ENCODE peak calls at places on chromosomes 13 and 19, in six cellular contexts. One of them, this sample, is unnamed.

GRCh38 chr19:41421973-41422372 is 5.2 kb downstream of the B3GNT8 start:
- DNase-seq in IMR-90: no peak
- DNase-seq in left ventricle myocardium inferior: no peak
- DNase-seq in mucosa of descending colon: no peak
- DNase-seq in ovary: no peak
- DNase-seq in fibroblast of lung: no peak
- DNase-seq in this sample: no peak

GRCh38 chr19:4368128-4368820 is 24.9 kb downstream of the MPND start:
- DNase-seq in ovary: peak
- DNase-seq in IMR-90: peak
- DNase-seq in fibroblast of lung: no peak
- DNase-seq in left ventricle myocardium inferior: no peak
- DNase-seq in mucosa of descending colon: no peak
- DNase-seq in this sample: peak

GRCh38 chr19:41974652-41975051 is 15.5 kb upstream of the RABAC1 start:
- DNase-seq in ovary: no peak
- DNase-seq in IMR-90: no peak
- DNase-seq in fibroblast of lung: no peak
- DNase-seq in left ventricle myocardium inferior: no peak
- DNase-seq in mucosa of descending colon: no peak
- DNase-seq in this sample: no peak

GRCh38 chr19:51689751-51690358 is 3.3 kb upstream of the SPACA6 start:
- DNase-seq in IMR-90: no peak
- DNase-seq in ovary: peak
- DNase-seq in mucosa of descending colon: no peak
- DNase-seq in left ventricle myocardium inferior: peak
- DNase-seq in fibroblast of lung: peak
- DNase-seq in this sample: no peak

GRCh38 chr13:78067290-78067689 is 148.7 kb upstream of the EDNRB start:
- DNase-seq in IMR-90: no peak
- DNase-seq in left ventricle myocardium inferior: no peak
- DNase-seq in fibroblast of lung: no peak
- DNase-seq in ovary: no peak
- DNase-seq in mucosa of descending colon: no peak
- DNase-seq in this sample: no peak

GRCh38 chr19:45320997-45321775 is 1.5 kb downstream of the CKM start:
- DNase-seq in IMR-90: no peak
- DNase-seq in left ventricle myocardium inferior: no peak
- DNase-seq in mucosa of descending colon: no peak
- DNase-seq in ovary: no peak
- DNase-seq in fibroblast of lung: no peak
- DNase-seq in this sample: no peak

GRCh38 chr13:99214232-99214631 is 13.6 kb downstream of the UBAC2 start:
- DNase-seq in fibroblast of lung: no peak
- DNase-seq in mucosa of descending colon: no peak
- DNase-seq in ovary: no peak
- DNase-seq in IMR-90: no peak
- DNase-seq in left ventricle myocardium inferior: no peak
- DNase-seq in this sample: no peak

GRCh38 chr19:39078436-39079200 is 5.5 kb upstream of the ACP7 start:
- DNase-seq in left ventricle myocardium inferior: no peak
- DNase-seq in mucosa of descending colon: no peak
- DNase-seq in ovary: no peak
- DNase-seq in fibroblast of lung: peak
- DNase-seq in IMR-90: peak
- DNase-seq in this sample: peak

GRCh38 chr13:19782049-19782726 is 557 bp downstream of the PSPC1 start:
- DNase-seq in mucosa of descending colon: peak
- DNase-seq in fibroblast of lung: peak
- DNase-seq in ovary: peak
- DNase-seq in IMR-90: peak
- DNase-seq in left ventricle myocardium inferior: peak
- DNase-seq in this sample: peak
- TF ChIP-seq CTCF in mucosa of descending colon: no peak
- TF ChIP-seq CTCF in fibroblast of lung: no peak
- TF ChIP-seq CTCF in ovary: no peak
- TF ChIP-seq CTCF in IMR-90: no peak
- TF ChIP-seq CTCF in left ventricle myocardium inferior: no peak
- TF ChIP-seq CTCF in this sample: no peak

DNA sequence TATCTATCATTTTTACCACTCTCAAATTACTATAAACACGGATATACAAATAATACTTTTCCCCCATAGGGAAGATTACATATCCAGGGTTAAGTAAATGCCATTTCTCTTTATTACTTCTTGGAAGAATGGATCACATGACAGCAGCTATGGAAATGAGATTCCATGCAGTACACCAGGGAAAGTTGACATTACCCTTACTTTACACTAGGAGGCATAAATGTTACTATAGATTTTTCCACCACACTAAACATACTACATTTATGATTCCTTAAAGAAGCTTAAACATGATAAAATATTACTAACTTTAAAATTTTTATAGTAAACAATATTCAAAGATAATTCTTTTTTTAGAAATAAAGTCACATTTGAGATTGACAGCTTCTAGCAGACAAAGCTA is 611.4 kb downstream of the PCDH9 start:
- DNase-seq in fibroblast of lung: peak
- DNase-seq in ovary: no peak
- DNase-seq in IMR-90: peak
- DNase-seq in left ventricle myocardium inferior: no peak
- DNase-seq in mucosa of descending colon: no peak
- DNase-seq in this sample: peak
- TF ChIP-seq CTCF in fibroblast of lung: peak
- TF ChIP-seq CTCF in ovary: no peak
- TF ChIP-seq CTCF in IMR-90: peak
- TF ChIP-seq CTCF in left ventricle myocardium inferior: peak
- TF ChIP-seq CTCF in mucosa of descending colon: no peak
- TF ChIP-seq CTCF in this sample: peak

GRCh38 chr19:16141043-16141442 is 2.4 kb upstream of the HSH2D start:
- DNase-seq in fibroblast of lung: no peak
- DNase-seq in left ventricle myocardium inferior: no peak
- DNase-seq in ovary: no peak
- DNase-seq in mucosa of descending colon: no peak
- DNase-seq in IMR-90: no peak
- DNase-seq in this sample: no peak
- TF ChIP-seq CTCF in fibroblast of lung: no peak
- TF ChIP-seq CTCF in left ventricle myocardium inferior: no peak
- TF ChIP-seq CTCF in ovary: no peak
- TF ChIP-seq CTCF in mucosa of descending colon: no peak
- TF ChIP-seq CTCF in IMR-90: no peak
- TF ChIP-seq CTCF in this sample: no peak

GRCh38 chr19:28530406-28531035 is 682.4 kb downstream of the UQCRFS1 start:
- DNase-seq in IMR-90: no peak
- DNase-seq in fibroblast of lung: no peak
- DNase-seq in left ventricle myocardium inferior: no peak
- DNase-seq in ovary: no peak
- DNase-seq in mucosa of descending colon: no peak
- DNase-seq in this sample: no peak
- TF ChIP-seq CTCF in IMR-90: no peak
- TF ChIP-seq CTCF in fibroblast of lung: no peak
- TF ChIP-seq CTCF in left ventricle myocardium inferior: no peak
- TF ChIP-seq CTCF in ovary: no peak
- TF ChIP-seq CTCF in mucosa of descending colon: no peak
- TF ChIP-seq CTCF in this sample: no peak